ENCODE peak calls at places on chromosome 11, in four cellular contexts. One of them, this sample, is unnamed.

GRCh38 chr11:113994077-113994954 is 19.4 kb downstream of the HTR3A start:
- DNase-seq in GM06990: no peak
- DNase-seq in GM20000: peak
- DNase-seq in H4: no peak
- DNase-seq in this sample: peak

GRCh38 chr11:128575956-128576340 is 11.4 kb downstream of the ETS1 start:
- DNase-seq in GM06990: no peak
- DNase-seq in GM20000: no peak
- DNase-seq in H4: no peak
- DNase-seq in this sample: no peak

GRCh38 chr11:5369793-5370192 is 13.8 kb upstream of the OR51M1 start:
- DNase-seq in GM06990: no peak
- DNase-seq in GM20000: peak
- DNase-seq in H4: no peak
- DNase-seq in this sample: peak

GRCh38 chr11:76598426-76598839 is 72.1 kb downstream of the LRRC32 start:
- DNase-seq in GM06990: no peak
- DNase-seq in GM20000: peak
- DNase-seq in H4: peak
- DNase-seq in this sample: peak

GRCh38 chr11:10044618-10045017 is 249.4 kb downstream of the SBF2 start:
- DNase-seq in GM06990: no peak
- DNase-seq in GM20000: no peak
- DNase-seq in H4: no peak
- DNase-seq in this sample: no peak

GRCh38 chr11:75524576-75525432 is 937 bp downstream of the GDPD5 start:
- DNase-seq in GM06990: no peak
- DNase-seq in GM20000: peak
- DNase-seq in H4: no peak
- DNase-seq in this sample: no peak

GRCh38 chr11:22415481-22415880 is 77.3 kb downstream of the SLC17A6 start:
- DNase-seq in GM06990: no peak
- DNase-seq in GM20000: no peak
- DNase-seq in H4: no peak
- DNase-seq in this sample: no peak

GRCh38 chr11:33634291-33634834 is 66.3 kb downstream of the C11orf91 start:
- DNase-seq in GM06990: no peak
- DNase-seq in GM20000: no peak
- DNase-seq in H4: no peak
- DNase-seq in this sample: no peak

GRCh38 chr11:11600288-11600687 is 21.5 kb downstream of the GALNT18 start:
- DNase-seq in GM06990: no peak
- DNase-seq in GM20000: no peak
- DNase-seq in H4: no peak
- DNase-seq in this sample: no peak

GRCh38 chr11:1748467-1749019 is 1.9 kb downstream of the IFITM10 start:
- DNase-seq in GM06990: no peak
- DNase-seq in GM20000: no peak
- DNase-seq in H4: no peak
- DNase-seq in this sample: no peak

GRCh38 chr11:131913267-131913666 is 542.9 kb downstream of the NTM start:
- DNase-seq in GM06990: no peak
- DNase-seq in GM20000: no peak
- DNase-seq in H4: no peak
- DNase-seq in this sample: no peak

GRCh38 chr11:85783758-85784157 is 27.2 kb downstream of the SYTL2 start:
- DNase-seq in GM06990: no peak
- DNase-seq in GM20000: no peak
- DNase-seq in H4: no peak
- DNase-seq in this sample: no peak

GRCh38 chr11:75706260-75706729 is 11.3 kb upstream of the MOGAT2 start:
- DNase-seq in GM06990: peak
- DNase-seq in GM20000: peak
- DNase-seq in H4: peak
- DNase-seq in this sample: peak

GRCh38 chr11:8267280-8267679 is 3.6 kb upstream of the LMO1 start:
- DNase-seq in GM06990: no peak
- DNase-seq in GM20000: no peak
- DNase-seq in H4: no peak
- DNase-seq in this sample: no peak

GRCh38 chr11:91156041-91156440 is 933.2 kb upstream of the CHORDC1 start:
- DNase-seq in GM06990: no peak
- DNase-seq in GM20000: no peak
- DNase-seq in H4: no peak
- DNase-seq in this sample: no peak

GRCh38 chr11:74437441-74437840 is 29.9 kb downstream of the KCNE3 start:
- DNase-seq in GM06990: no peak
- DNase-seq in GM20000: no peak
- DNase-seq in H4: no peak
- DNase-seq in this sample: no peak

GRCh38 chr11:70608568-70609314 is 210.4 kb downstream of the CTTN start:
- DNase-seq in GM06990: no peak
- DNase-seq in GM20000: no peak
- DNase-seq in H4: no peak
- DNase-seq in this sample: no peak

GRCh38 chr11:77379253-77379652 is 77.8 kb upstream of the GDPD4 start:
- DNase-seq in GM06990: no peak
- DNase-seq in GM20000: no peak
- DNase-seq in H4: no peak
- DNase-seq in this sample: no peak

GRCh38 chr11:103317118-103317517 is 207.9 kb downstream of the DYNC2H1 start:
- DNase-seq in GM06990: no peak
- DNase-seq in GM20000: no peak
- DNase-seq in H4: no peak
- DNase-seq in this sample: no peak

GRCh38 chr11:102430158-102430836 is 22.3 kb downstream of the TMEM123 start:
- DNase-seq in GM06990: peak
- DNase-seq in GM20000: peak
- DNase-seq in H4: peak
- DNase-seq in this sample: peak

GRCh38 chr11:132456735-132457328 is 1075.5 kb downstream of the OPCML start:
- DNase-seq in GM06990: no peak
- DNase-seq in GM20000: no peak
- DNase-seq in H4: no peak
- DNase-seq in this sample: no peak

GRCh38 chr11:48237727-48238126 is 7.2 kb upstream of the OR4X2 start:
- DNase-seq in GM06990: no peak
- DNase-seq in GM20000: no peak
- DNase-seq in H4: no peak
- DNase-seq in this sample: no peak

GRCh38 chr11:85534806-85535205 is 92.3 kb downstream of the DLG2 start:
- DNase-seq in GM06990: no peak
- DNase-seq in GM20000: no peak
- DNase-seq in H4: no peak
- DNase-seq in this sample: no peak

GRCh38 chr11:118533769-118534729 is 3.1 kb downstream of the TMEM25 start:
- DNase-seq in GM06990: no peak
- DNase-seq in GM20000: no peak
- DNase-seq in H4: no peak
- DNase-seq in this sample: no peak

GRCh38 chr11:112143597-112143996 is 20.3 kb downstream of the IL18 start:
- DNase-seq in GM06990: no peak
- DNase-seq in GM20000: no peak
- DNase-seq in H4: no peak
- DNase-seq in this sample: no peak

GRCh38 chr11:72232260-72233055 is 7.9 kb downstream of the INPPL1 start:
- DNase-seq in GM06990: no peak
- DNase-seq in GM20000: peak
- DNase-seq in H4: no peak
- DNase-seq in this sample: peak

GRCh38 chr11:6674198-6674597 is 8.9 kb downstream of the MRPL17 start:
- DNase-seq in GM06990: no peak
- DNase-seq in GM20000: no peak
- DNase-seq in H4: no peak
- DNase-seq in this sample: no peak

GRCh38 chr11:1196516-1197391 is 26.1 kb upstream of the MUC5B start:
- DNase-seq in GM06990: no peak
- DNase-seq in GM20000: peak
- DNase-seq in H4: no peak
- DNase-seq in this sample: no peak

GRCh38 chr11:115860246-115860645 is 356.0 kb upstream of the CADM1 start:
- DNase-seq in GM06990: no peak
- DNase-seq in GM20000: no peak
- DNase-seq in H4: no peak
- DNase-seq in this sample: no peak

GRCh38 chr11:114042234-114042633 is 17.3 kb upstream of the ZBTB16 start:
- DNase-seq in GM06990: no peak
- DNase-seq in GM20000: no peak
- DNase-seq in H4: no peak
- DNase-seq in this sample: no peak

GRCh38 chr11:125091877-125092664 is 19.4 kb downstream of the TMEM218 start:
- DNase-seq in GM06990: no peak
- DNase-seq in GM20000: no peak
- DNase-seq in H4: no peak
- DNase-seq in this sample: no peak

GRCh38 chr11:71370895-71371673 is 77.1 kb downstream of the DHCR7 start:
- DNase-seq in GM06990: no peak
- DNase-seq in GM20000: no peak
- DNase-seq in H4: no peak
- DNase-seq in this sample: no peak

GRCh38 chr11:87002918-87003317 is 34.8 kb upstream of the TMEM135 start:
- DNase-seq in GM06990: no peak
- DNase-seq in GM20000: no peak
- DNase-seq in H4: no peak
- DNase-seq in this sample: no peak

GRCh38 chr11:78795862-78796261 is 221.2 kb upstream of the NARS2 start:
- DNase-seq in GM06990: no peak
- DNase-seq in GM20000: no peak
- DNase-seq in H4: peak
- DNase-seq in this sample: no peak

This sample was measured in GM10248.